ENCODE peak calls at places on chromosomes 11 and 22, in six cellular contexts. B is uterus, D is GM10248, F is heart right ventricle, G is GM12865, C is cardiac fibroblast. A is an unnamed sample.
A peak's percentile ranks its signal among the peaks of the same experiment; 100 is the strongest.

GRCh38 chr11:1128333-1129142 is 29.2 kb upstream of the MUC5AC start:
- DNase-seq in B (no peak), D (no peak), F (no peak), G (no peak), C (no peak), A (peak; percentile 46)

GRCh38 chr11:67438121-67438902 is 830 bp upstream of the PTPRCAP start:
- DNase-seq in B (no peak), D (peak; percentile 66), F (no peak), G (peak; percentile 85), C (no peak), A (no peak)

GRCh38 chr22:21104126-21104691 is 58.5 kb downstream of the LRRC74B start:
- DNase-seq in B (no peak), D (no peak), F (no peak), G (no peak), C (no peak), A (no peak)

GRCh38 chr11:34830648-34831047 is 85.5 kb downstream of the APIP start:
- DNase-seq in B (no peak), D (no peak), F (peak; percentile 35), G (no peak), C (peak; percentile 36), A (no peak)

GRCh38 chr11:113904379-113905101 is at the start of gene HTR3B:
- DNase-seq in B (no peak), D (no peak), F (no peak), G (no peak), C (no peak), A (no peak)

GRCh38 chr11:28529046-28529445 is 420.9 kb downstream of the METTL15 start:
- DNase-seq in B (no peak), D (no peak), F (no peak), G (no peak), C (peak; percentile 25), A (no peak)

GRCh38 chr22:17536269-17536668 is 27.0 kb upstream of the SLC25A18 start:
- DNase-seq in B (no peak), D (no peak), F (no peak), G (no peak), C (no peak), A (no peak)

GRCh38 chr22:46626911-46627805 is 7.0 kb downstream of the GRAMD4 start:
- DNase-seq in B (no peak), D (no peak), F (peak; percentile 13), G (no peak), C (no peak), A (no peak)

GRCh38 chr22:19497245-19497644 is 17.5 kb downstream of the CDC45 start:
- DNase-seq in B (no peak), D (no peak), F (no peak), G (no peak), C (peak; percentile 93), A (no peak)

GRCh38 chr11:67645521-67646457 is 4.7 kb downstream of the ACY3 start:
- DNase-seq in B (no peak), D (no peak), F (no peak), G (peak; percentile 44), C (no peak), A (no peak)

GRCh38 chr11:2677127-2677526 is 22.7 kb downstream of the KCNQ1OT1 start:
- DNase-seq in B (no peak), D (no peak), F (no peak), G (no peak), C (no peak), A (no peak)

GRCh38 chr22:26642465-26643367 is 14.7 kb upstream of the MIAT start:
- DNase-seq in B (no peak), D (peak; percentile 60), F (peak; percentile 54), G (peak; percentile 65), C (peak; percentile 19), A (no peak)

GRCh38 chr22:17234144-17234623 is 14.9 kb upstream of the ADA2 start:
- DNase-seq in B (no peak), D (no peak), F (no peak), G (no peak), C (peak; percentile 19), A (no peak)

GRCh38 chr22:37808294-37808657 is 542 bp downstream of the GCAT start:
- DNase-seq in B (no peak), D (no peak), F (no peak), G (no peak), C (peak; percentile 49), A (no peak)

GRCh38 chr22:46043339-46043738 is 66.4 kb upstream of the WNT7B start:
- DNase-seq in B (peak; percentile 38), D (no peak), F (no peak), G (no peak), C (no peak), A (peak; percentile 64)

GRCh38 chr11:86749376-86749775 is 51.0 kb upstream of the PRSS23 start:
- DNase-seq in B (no peak), D (no peak), F (no peak), G (no peak), C (peak; percentile 19), A (no peak)
- TF ChIP-seq CTCF in B (no peak), D (no peak), F (no peak), G (no peak), C (peak; percentile 16), A (no peak)

DNA sequence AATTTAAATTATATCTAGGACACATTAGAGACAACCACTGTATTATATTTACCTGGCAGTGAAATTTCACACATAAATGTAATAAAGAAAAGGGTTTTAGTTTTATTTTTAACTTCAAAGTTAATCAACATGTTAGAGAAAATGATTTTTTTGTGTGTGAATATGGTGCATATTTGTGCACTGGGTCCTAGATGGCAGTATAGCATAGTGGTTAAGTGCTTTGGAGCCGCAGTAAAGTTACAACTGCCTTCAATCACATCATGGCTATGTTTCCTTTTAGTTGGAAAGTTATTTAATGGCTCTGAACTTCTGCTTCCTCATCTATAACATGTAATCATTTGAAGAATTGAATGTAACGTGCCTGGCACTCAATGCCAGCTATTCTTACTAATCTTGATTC is 108.9 kb upstream of the DDI1 start:
- DNase-seq in B (no peak), D (no peak), F (no peak), G (peak; percentile 65), C (peak; percentile 32), A (no peak)
- TF ChIP-seq CTCF in B (no peak), D (peak; percentile 64), F (peak; percentile 54), G (peak; percentile 57), C (peak; percentile 9), A (peak; percentile 32)

GRCh38 chr11:95789506-95790122 is at the start of gene FAM76B:
- DNase-seq in B (peak; percentile 97), D (peak; percentile 93), F (peak; percentile 95), G (peak; percentile 99), C (peak; percentile 99), A (peak; percentile 99)
- TF ChIP-seq CTCF in B (no peak), D (no peak), F (no peak), G (no peak), C (no peak), A (no peak)

GRCh38 chr11:71463331-71464211 is 10.6 kb downstream of the NADSYN1 start:
- DNase-seq in B (no peak), D (no peak), F (no peak), G (no peak), C (no peak), A (peak; percentile 49)
- TF ChIP-seq CTCF in B (no peak), D (no peak), F (no peak), G (no peak), C (no peak), A (no peak)

DNA sequence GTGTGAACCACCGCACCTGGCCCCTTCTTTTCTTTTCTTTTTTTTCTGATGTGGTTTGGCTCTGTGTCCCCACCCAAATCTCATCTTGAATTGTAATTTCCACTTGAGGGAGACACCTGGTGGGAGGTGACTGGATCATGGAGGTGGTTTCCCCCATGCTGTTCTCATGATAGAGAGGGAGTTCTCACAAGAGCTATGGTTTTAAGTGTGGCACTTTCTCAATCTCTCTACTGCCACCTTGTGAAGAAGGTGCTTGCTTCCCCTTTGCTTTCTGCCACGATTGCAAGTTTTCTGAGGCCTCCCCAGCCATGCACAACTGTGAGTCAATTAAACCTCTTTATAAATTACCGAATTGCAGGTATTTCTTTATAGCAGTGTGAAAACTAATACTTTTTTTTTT is 4.9 kb upstream of the TCN2 start:
- DNase-seq in B (no peak), D (no peak), F (no peak), G (peak; percentile 65), C (peak; percentile 53), A (no peak)
- TF ChIP-seq CTCF in B (no peak), D (peak; percentile 36), F (peak; percentile 27), G (peak; percentile 38), C (peak; percentile 29), A (no peak)

GRCh38 chr11:92852203-92852602 is 117.2 kb upstream of the MTNR1B start:
- DNase-seq in B (no peak), D (no peak), F (no peak), G (no peak), C (no peak), A (no peak)

GRCh38 chr11:92852946-92853345 is 116.5 kb upstream of the MTNR1B start:
- DNase-seq in B (no peak), D (no peak), F (peak; percentile 8), G (no peak), C (no peak), A (no peak)

GRCh38 chr11:92854162-92854561 is 115.3 kb upstream of the MTNR1B start:
- DNase-seq in B (no peak), D (no peak), F (no peak), G (no peak), C (no peak), A (no peak)

GRCh38 chr11:92859290-92859689 is 110.2 kb upstream of the MTNR1B start:
- DNase-seq in B (no peak), D (no peak), F (no peak), G (no peak), C (no peak), A (no peak)

GRCh38 chr11:92854952-92855351 is 114.5 kb upstream of the MTNR1B start:
- DNase-seq in B (no peak), D (no peak), F (no peak), G (no peak), C (no peak), A (no peak)
- TF ChIP-seq CTCF in B (no peak), D (no peak), F (peak; percentile 7), G (no peak), C (no peak), A (no peak)

DNA sequence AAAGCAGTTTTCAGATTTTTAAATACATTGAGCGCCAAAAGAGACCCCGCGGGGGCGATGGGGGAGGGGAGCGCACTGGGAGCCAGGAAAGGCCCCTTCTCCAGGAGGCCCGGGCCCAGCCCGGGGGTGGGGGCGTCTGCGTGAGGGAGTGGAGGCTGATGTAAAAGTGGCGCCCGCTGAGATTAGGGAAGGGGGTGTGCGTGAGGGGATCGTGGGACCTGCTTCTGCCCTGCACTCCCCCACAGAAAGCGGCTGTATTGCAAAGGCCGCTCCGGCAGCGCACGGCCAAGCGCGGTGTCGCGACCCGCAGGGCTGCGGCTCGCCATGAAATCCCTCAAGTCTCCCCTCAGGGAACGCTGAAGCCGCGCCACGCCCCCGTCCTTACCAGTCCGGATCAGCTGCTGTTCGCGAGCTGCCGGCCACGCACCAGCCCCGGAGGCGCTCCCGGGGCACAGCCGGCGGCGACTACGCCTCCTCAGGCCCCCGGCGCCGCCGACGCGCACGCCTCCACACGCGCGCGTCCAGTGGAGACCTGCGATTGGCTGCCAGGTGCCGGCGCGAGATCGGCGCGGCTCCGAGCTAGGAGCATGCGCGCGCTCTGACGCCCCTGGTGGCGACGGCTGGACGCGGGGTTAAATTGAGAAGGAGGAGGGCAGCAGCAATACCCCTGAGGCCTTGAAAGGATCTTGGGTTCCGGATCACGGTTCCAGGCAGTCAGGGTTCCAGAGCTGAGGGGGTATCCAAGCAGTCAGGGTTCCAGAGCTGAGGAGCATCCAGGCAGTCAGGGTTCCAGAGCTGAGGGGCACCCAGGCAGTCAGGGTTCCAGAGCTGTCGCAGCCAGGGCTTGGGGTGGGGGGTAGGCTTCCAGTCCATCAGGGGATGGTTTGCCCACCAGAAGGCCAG is at the start of gene ZNF280B:
- DNase-seq in B (peak; percentile 16), D (peak; percentile 90), F (peak; percentile 58), G (peak; percentile 89), C (peak; percentile 83), A (peak; percentile 72)
- TF ChIP-seq CTCF in B (peak; percentile 27), D (peak; percentile 86), F (peak; percentile 34), G (peak; percentile 70), C (peak; percentile 75), A (no peak)